ENCODE peak calls at places on chromosomes 4 and X, in four cellular contexts. Z is HL-60, V is pancreas, C is GM23248. B is an unnamed sample.

GRCh38 chr4:78138252-78138651 is 81.1 kb downstream of the FRAS1 start:
- DNase-seq in V (no peak), Z (no peak), C (no peak), B (no peak)

GRCh38 chrX:37603938-37604409 is 32.5 kb downstream of the LANCL3 start:
- DNase-seq in Z (no peak), C (no peak), V (no peak), B (no peak)

GRCh38 chrX:72621619-72622485 is 49.2 kb upstream of the HDAC8 start:
- DNase-seq in C (peak), Z (no peak), V (no peak), B (no peak)

GRCh38 chr4:37970702-37971101 is 10.5 kb downstream of the PTTG2 start:
- DNase-seq in Z (peak), V (peak), C (peak), B (peak)

GRCh38 chr4:189341881-189342280 is 598.8 kb upstream of the FRG1 start:
- DNase-seq in V (no peak), Z (no peak), C (no peak), B (no peak)

GRCh38 chrX:39759526-39760224 is 338.1 kb downstream of the BCOR start:
- DNase-seq in Z (no peak), V (peak), C (peak), B (peak)

GRCh38 chr4:188297873-188298272 is 158.6 kb downstream of the TRIML1 start:
- DNase-seq in Z (no peak), C (peak), V (no peak), B (no peak)

GRCh38 chrX:16826207-16826606 is 39.9 kb downstream of the TXLNG start:
- DNase-seq in V (no peak), Z (peak), C (peak), B (no peak)

GRCh38 chr4:80188457-80188800 is 8.9 kb upstream of the PRDM8 start:
- DNase-seq in Z (no peak), V (no peak), C (no peak), B (no peak)

GRCh38 chrX:34653811-34654210 is 3.3 kb downstream of the TMEM47 start:
- DNase-seq in V (no peak), C (peak), Z (no peak), B (no peak)

GRCh38 chrX:24395775-24396174 is 35.3 kb downstream of the SUPT20HL1 start:
- DNase-seq in Z (peak), V (peak), C (peak), B (no peak)

GRCh38 chrX:37745354-37745753 is 34.5 kb upstream of the CYBB start:
- DNase-seq in Z (peak), V (peak), C (peak), B (peak)

GRCh38 chrX:55109304-55109703 is 20.5 kb downstream of the PAGE2 start:
- DNase-seq in Z (no peak), V (no peak), C (no peak), B (no peak)

GRCh38 chr4:76546282-76547166 is 111.5 kb downstream of the SHROOM3 start:
- DNase-seq in Z (no peak), C (peak), V (peak), B (peak)

GRCh38 chr4:131540256-131540655 is 1608.8 kb upstream of the PCDH10 start:
- DNase-seq in Z (no peak), C (no peak), V (no peak), B (no peak)

GRCh38 chr4:122666527-122667245 is 45.8 kb upstream of the IL21 start:
- DNase-seq in Z (no peak), V (no peak), C (peak), B (no peak)

GRCh38 chrX:36957425-36958328 is 50.5 kb upstream of the FAM47C start:
- DNase-seq in Z (no peak), V (peak), C (no peak), B (no peak)

GRCh38 chrX:16171039-16171438 is 3.8 kb downstream of the MAGEB17 start:
- DNase-seq in Z (no peak), V (no peak), C (no peak), B (no peak)

GRCh38 chr4:26719954-26720552 is 136.2 kb downstream of the TBC1D19 start:
- DNase-seq in Z (no peak), C (peak), V (no peak), B (no peak)

GRCh38 chr4:96916731-96917130 is 1076.8 kb downstream of the PDHA2 start:
- DNase-seq in V (no peak), Z (no peak), C (no peak), B (no peak)

GRCh38 chr4:55216871-55217635 is 91.7 kb upstream of the KDR start:
- DNase-seq in C (peak), Z (no peak), V (no peak), B (no peak)

GRCh38 chr4:4387531-4388311 is 819 bp downstream of the NSG1 start:
- DNase-seq in Z (no peak), C (peak), V (no peak), B (peak)
- H3K4me3 ChIP-seq in Z (no peak), C (peak), V (peak), B (peak)

GRCh38 chr4:124642846-124643245 is 69.7 kb downstream of the ANKRD50 start:
- DNase-seq in V (no peak), C (no peak), Z (no peak), B (no peak)
- H3K27ac ChIP-seq in V (no peak), C (no peak), Z (no peak), B (no peak)

GRCh38 chr4:18859468-18859867 is 837.9 kb upstream of the LCORL start:
- DNase-seq in Z (no peak), C (no peak), V (no peak), B (no peak)
- H3K4me3 ChIP-seq in Z (no peak), C (no peak), V (no peak), B (no peak)

GRCh38 chrX:68508799-68509198 is 9.9 kb downstream of the YIPF6 start:
- DNase-seq in C (peak), Z (no peak), V (no peak), B (no peak)
- H3K27ac ChIP-seq in C (no peak), Z (no peak), V (no peak), B (no peak)

GRCh38 chrX:131792789-131793462 is 230.2 kb upstream of the STK26 start:
- DNase-seq in C (peak), Z (peak), V (peak), B (peak)
- H3K4me3 ChIP-seq in C (no peak), Z (no peak), V (peak), B (peak)

DNA sequence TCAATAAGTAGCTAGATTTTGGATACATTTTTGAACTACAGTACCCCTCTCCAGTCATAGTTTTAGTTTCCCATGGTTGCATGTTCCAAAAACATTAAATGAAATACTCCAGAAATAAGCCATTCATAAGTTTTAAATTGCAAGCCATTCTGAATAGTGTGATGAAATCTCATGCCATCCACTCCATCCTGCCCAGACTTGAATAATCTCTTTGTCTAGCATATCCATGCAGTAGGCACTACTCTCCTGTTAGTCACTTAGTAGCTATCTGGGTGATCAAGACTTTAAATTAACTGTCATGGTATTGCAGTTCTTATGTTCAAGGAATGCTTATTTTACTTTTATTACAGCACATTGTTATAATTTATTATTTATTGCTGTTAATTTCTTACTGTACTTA is 237.4 kb downstream of the SPANXN1 start:
- DNase-seq in C (no peak), V (no peak), Z (no peak), B (no peak)
- H3K27ac ChIP-seq in C (no peak), V (no peak), Z (no peak), B (no peak)

GRCh38 chrX:136199365-136199764 is 51.8 kb downstream of the MAP7D3 start:
- DNase-seq in V (no peak), Z (no peak), C (no peak), B (no peak)
- H3K4me3 ChIP-seq in V (no peak), Z (no peak), C (no peak), B (no peak)

GRCh38 chr4:152708806-152709205 is 29.0 kb upstream of the TMEM154 start:
- DNase-seq in Z (no peak), V (no peak), C (no peak), B (no peak)
- H3K27ac ChIP-seq in Z (no peak), V (no peak), C (no peak), B (no peak)

GRCh38 chrX:116972362-116972761 is 509.6 kb upstream of the CT83 start:
- DNase-seq in C (no peak), V (no peak), Z (no peak), B (no peak)

GRCh38 chrX:116975517-116975916 is 512.7 kb upstream of the CT83 start:
- DNase-seq in Z (no peak), V (no peak), C (no peak), B (no peak)
- H3K4me3 ChIP-seq in Z (no peak), V (no peak), C (no peak), B (no peak)

GRCh38 chr4:142698541-142698940 is 147.6 kb downstream of the INPP4B start:
- DNase-seq in C (no peak), Z (no peak), V (no peak), B (no peak)
- H3K27ac ChIP-seq in C (no peak), Z (no peak), V (no peak), B (no peak)

B was measured in ovary.